ENCODE peak calls at places on chromosomes 4 and X, in nine cellular contexts. P is central memory CD4-positive, alpha-beta T cell; H is thoracic aorta; R is NCI-H1694 treated with DMSO at 0.1 percent for 48 hours; Y is transverse colon; V is GM04503; K is naive thymus-derived CD8-positive, alpha-beta T cell; I is caudate nucleus; T is CD4-positive, CD25-positive, alpha-beta regulatory T cell. E is an unnamed sample.
A peak's percentile ranks its signal among the peaks of the same experiment; 100 is the strongest.

GRCh38 chr4:40897557-40898203 is 147.9 kb downstream of the NSUN7 start:
- DNase-seq in P (peak; percentile 25), H (no peak), R (peak; percentile 50), Y (peak; percentile 71), V (no peak), K (peak; percentile 50), I (no peak), T (peak; percentile 60), E (peak; percentile 22)

GRCh38 chrX:144275403-144275802 is 391.5 kb downstream of the UBE2NL start:
- DNase-seq in P (no peak), H (no peak), R (no peak), Y (no peak), V (no peak), K (no peak), I (no peak), T (no peak), E (no peak)

GRCh38 chrX:30965751-30966150 is 76.7 kb upstream of the TAB3 start:
- DNase-seq in P (no peak), H (no peak), R (no peak), Y (no peak), V (no peak), K (no peak), I (no peak), T (no peak), E (no peak)

GRCh38 chrX:22039541-22039940 is 7.4 kb downstream of the PHEX start:
- DNase-seq in P (no peak), H (no peak), R (no peak), Y (no peak), V (no peak), K (no peak), I (no peak), T (no peak), E (no peak)

GRCh38 chr4:15420642-15421041 is 7.2 kb upstream of the C1QTNF7 start:
- DNase-seq in P (no peak), H (no peak), R (no peak), Y (no peak), V (no peak), K (no peak), I (no peak), T (no peak), E (no peak)

GRCh38 chrX:40003071-40003981 is 94.4 kb downstream of the BCOR start:
- DNase-seq in P (no peak), H (no peak), R (no peak), Y (no peak), V (no peak), K (no peak), I (no peak), T (no peak), E (no peak)

GRCh38 chrX:129529685-129530281 is 6.5 kb upstream of the SMARCA1 start:
- DNase-seq in P (no peak), H (no peak), R (peak; percentile 80), Y (no peak), V (no peak), K (no peak), I (no peak), T (no peak), E (no peak)

GRCh38 chrX:43676960-43677582 is 21.0 kb downstream of the MAOA start:
- DNase-seq in P (peak; percentile 28), H (no peak), R (no peak), Y (no peak), V (no peak), K (no peak), I (no peak), T (peak; percentile 28), E (peak; percentile 13)

GRCh38 chrX:11397680-11398079 is 104.5 kb downstream of the AMELX start:
- DNase-seq in P (no peak), H (no peak), R (no peak), Y (no peak), V (no peak), K (no peak), I (no peak), T (no peak), E (no peak)

GRCh38 chr4:94256833-94257232 is 49.2 kb downstream of the SMARCAD1 start:
- DNase-seq in P (no peak), H (no peak), R (no peak), Y (no peak), V (no peak), K (no peak), I (no peak), T (peak; percentile 24), E (no peak)